ENCODE peak calls at places on chromosomes 11 and 22, in seven cellular contexts. Y is D721Med, S is SK-N-MC, J is posterior vena cava, O is ACHN, Z is HFF-Myc, Q is KG1. K is an unnamed sample.
A peak's percentile ranks its signal among the peaks of the same experiment; 100 is the strongest.

GRCh38 chr11:111917312-111917711 is 1.4 kb upstream of the C11orf52 start:
- DNase-seq in Y (no peak), S (no peak), O (no peak), J (no peak), Z (no peak), Q (no peak), K (no peak)

GRCh38 chr11:122435540-122436187 is 219.9 kb upstream of the UBASH3B start:
- DNase-seq in Z (no peak), J (no peak), Q (no peak), Y (no peak), O (no peak), S (no peak), K (no peak)

GRCh38 chr11:122242731-122243130 is 126.7 kb upstream of the BLID start:
- DNase-seq in Q (peak; percentile 5), Z (no peak), Y (no peak), J (no peak), O (no peak), S (no peak), K (no peak)

GRCh38 chr11:15307600-15307999 is 192.9 kb downstream of the INSC start:
- DNase-seq in O (no peak), Y (no peak), Z (no peak), Q (no peak), S (peak; percentile 98), J (no peak), K (no peak)

GRCh38 chr22:33897621-33897910 is 22.7 kb downstream of the LARGE1 start:
- DNase-seq in Q (no peak), O (no peak), S (no peak), Z (no peak), Y (no peak), J (no peak), K (no peak)

GRCh38 chr11:65134240-65134951 is at the start of gene SYVN1:
- DNase-seq in S (peak; percentile 40), Z (peak; percentile 38), O (peak; percentile 79), J (peak; percentile 97), Y (peak; percentile 94), Q (peak; percentile 93), K (peak; percentile 96)

GRCh38 chr11:74932169-74932568 is 16.7 kb downstream of the XRRA1 start:
- DNase-seq in Z (no peak), Y (no peak), O (no peak), Q (no peak), S (no peak), J (no peak), K (no peak)

GRCh38 chr22:48607901-48608650 is 1219.6 kb downstream of the BRD1 start:
- DNase-seq in O (no peak), Z (no peak), Y (no peak), Q (no peak), J (no peak), S (no peak), K (no peak)

GRCh38 chr11:2916892-2917645 is 12.2 kb downstream of the PHLDA2 start:
- DNase-seq in J (no peak), Q (no peak), S (no peak), Z (no peak), Y (no peak), O (no peak), K (no peak)

GRCh38 chr22:31870890-31871289 is 73.4 kb upstream of the YWHAH start:
- DNase-seq in Y (no peak), J (no peak), S (no peak), O (no peak), Q (peak; percentile 26), Z (no peak), K (no peak)

GRCh38 chr22:19178065-19178658 is 374 bp downstream of the SLC25A1 start:
- DNase-seq in Z (no peak), S (no peak), Q (no peak), Y (no peak), O (peak; percentile 45), J (no peak), K (peak; percentile 83)

GRCh38 chr22:38728899-38729796 is 23.4 kb downstream of the GTPBP1 start:
- DNase-seq in Y (no peak), Q (no peak), Z (no peak), O (no peak), S (no peak), J (peak; percentile 57), K (no peak)

GRCh38 chr11:29627541-29627940 is 389.3 kb downstream of the KCNA4 start:
- DNase-seq in Z (no peak), Q (no peak), J (no peak), S (no peak), O (no peak), Y (no peak), K (no peak)

GRCh38 chr11:69848196-69848595 is 29.0 kb upstream of the FGF3 start:
- DNase-seq in Z (no peak), S (no peak), O (no peak), J (no peak), Y (no peak), Q (no peak), K (no peak)

GRCh38 chr11:86727105-86727504 is 54.7 kb upstream of the ME3 start:
- DNase-seq in O (no peak), Z (no peak), Q (no peak), S (no peak), Y (no peak), J (no peak), K (no peak)

GRCh38 chr22:27424319-27424718 is 377.2 kb downstream of the MN1 start:
- DNase-seq in O (no peak), Q (no peak), Z (no peak), J (no peak), Y (no peak), S (no peak), K (no peak)

GRCh38 chr11:122720482-122720881 is 65.0 kb downstream of the UBASH3B start:
- DNase-seq in S (no peak), J (no peak), O (no peak), Z (no peak), Y (no peak), Q (no peak), K (no peak)

GRCh38 chr11:94597896-94598295 is 30.7 kb downstream of the PIWIL4 start:
- DNase-seq in Q (no peak), Z (no peak), Y (no peak), J (no peak), S (no peak), O (peak; percentile 4), K (no peak)

K was measured in upper lobe of right lung.